ENCODE peak calls at places on chromosome 10, in seven cellular contexts. V is stimulated activated CD4-positive, alpha-beta T cell treated with anti-CD3 and anti-CD28 coated beads, Interleukin-4, amount 100 ng/mL, for 4 hours; D is GM12865; T is skeletal muscle cell; X is glutamatergic neuron; C is activated T-cell treated with anti-CD3 and anti-CD28 coated beads for 48 hours; U is stimulated activated CD8-positive, alpha-beta memory T cell treated with anti-CD3 and anti-CD28 coated beads, Interleukin-7, amount 100 ng/mL, for 1 hour. F is an unnamed sample.

GRCh38 chr10:86953747-86954680 is 3.4 kb downstream of the MMRN2 start:
- DNase-seq in C (no peak), T (no peak), X (peak), U (no peak), D (no peak), V (no peak), F (no peak)

GRCh38 chr10:7354330-7355047 is 56.3 kb downstream of the SFMBT2 start:
- DNase-seq in V (no peak), D (peak), X (no peak), C (no peak), T (peak), U (no peak), F (no peak)

GRCh38 chr10:86229378-86229777 is 137.2 kb downstream of the GRID1 start:
- DNase-seq in T (no peak), D (no peak), C (no peak), V (no peak), U (no peak), X (no peak), F (no peak)

GRCh38 chr10:131973160-131973951 is 8.4 kb downstream of the BNIP3 start:
- DNase-seq in X (peak), V (no peak), C (no peak), T (no peak), D (no peak), U (no peak), F (no peak)

GRCh38 chr10:58834093-58834674 is 321.5 kb downstream of the BICC1 start:
- DNase-seq in X (no peak), V (no peak), C (no peak), D (no peak), U (no peak), T (no peak), F (no peak)

GRCh38 chr10:66627156-66627555 is 298.7 kb upstream of the LRRTM3 start:
- DNase-seq in D (peak), U (no peak), T (no peak), X (no peak), C (no peak), V (no peak), F (peak)

GRCh38 chr10:96338279-96338925 is 20.4 kb downstream of the OPALIN start:
- DNase-seq in T (no peak), V (no peak), D (no peak), X (no peak), C (no peak), U (no peak), F (no peak)

GRCh38 chr10:61870521-61870895 is 31.0 kb upstream of the ARID5B start:
- DNase-seq in V (no peak), T (no peak), C (no peak), U (no peak), X (no peak), D (no peak), F (no peak)

GRCh38 chr10:12194752-12195271 is 879 bp downstream of the NUDT5 start:
- DNase-seq in U (no peak), D (peak), V (peak), T (no peak), C (no peak), X (peak), F (no peak)

GRCh38 chr10:2205406-2205805 is 468.1 kb upstream of the ADARB2 start:
- DNase-seq in U (no peak), V (no peak), D (no peak), C (no peak), T (no peak), X (no peak), F (no peak)

GRCh38 chr10:43284341-43284910 is 17.6 kb upstream of the RASGEF1A start:
- DNase-seq in C (no peak), T (no peak), X (no peak), V (no peak), U (no peak), D (peak), F (no peak)

GRCh38 chr10:70603439-70603778 is 868 bp upstream of the PRF1 start:
- DNase-seq in D (no peak), U (peak), X (no peak), V (peak), T (no peak), C (no peak), F (no peak)

GRCh38 chr10:113108180-113108835 is 158.3 kb downstream of the TCF7L2 start:
- DNase-seq in U (no peak), C (peak), D (no peak), T (no peak), X (peak), V (no peak), F (no peak)

GRCh38 chr10:182441-183201 is 47.4 kb downstream of the ZMYND11 start:
- DNase-seq in U (no peak), C (no peak), V (no peak), X (no peak), T (no peak), D (peak), F (no peak)

GRCh38 chr10:31940839-31941653 is 12.4 kb upstream of the ARHGAP12 start:
- DNase-seq in C (no peak), D (no peak), U (no peak), T (peak), V (no peak), X (no peak), F (no peak)

GRCh38 chr10:104736006-104736405 is 94.9 kb downstream of the SORCS3 start:
- DNase-seq in U (no peak), D (no peak), X (no peak), C (no peak), T (no peak), V (no peak), F (no peak)

GRCh38 chr10:127353544-127353943 is 157.2 kb upstream of the INSYN2A start:
- DNase-seq in T (no peak), C (no peak), X (no peak), D (no peak), U (no peak), V (no peak), F (no peak)

GRCh38 chr10:131781076-131781475 is 119.7 kb upstream of the PPP2R2D start:
- DNase-seq in T (no peak), U (no peak), C (no peak), X (no peak), V (no peak), D (no peak), F (no peak)

GRCh38 chr10:23826399-23826798 is 382.5 kb upstream of the KIAA1217 start:
- DNase-seq in T (no peak), V (no peak), D (peak), C (no peak), X (no peak), U (no peak), F (peak)

GRCh38 chr10:124300224-124300623 is 118.5 kb downstream of the OAT start:
- DNase-seq in U (no peak), T (no peak), V (no peak), D (no peak), C (no peak), X (no peak), F (no peak)

GRCh38 chr10:109899578-109900355 is 23.5 kb downstream of the XPNPEP1 start:
- DNase-seq in T (peak), U (no peak), C (no peak), V (no peak), D (no peak), X (no peak), F (no peak)

GRCh38 chr10:48605786-48606529 is 1.1 kb upstream of the ARHGAP22 start:
- DNase-seq in U (no peak), D (no peak), T (no peak), V (no peak), C (no peak), X (no peak), F (no peak)

GRCh38 chr10:28790146-28790545 is 112.8 kb downstream of the BAMBI start:
- DNase-seq in C (no peak), D (no peak), T (no peak), V (no peak), X (no peak), U (no peak), F (no peak)

GRCh38 chr10:76869931-76870330 is 767.7 kb downstream of the KCNMA1 start:
- DNase-seq in U (no peak), D (no peak), T (no peak), X (peak), V (no peak), C (no peak), F (no peak)

GRCh38 chr10:79164075-79164474 is 95.3 kb downstream of the ZMIZ1 start:
- DNase-seq in X (no peak), V (no peak), C (no peak), U (no peak), D (no peak), T (no peak), F (no peak)

GRCh38 chr10:2761311-2761710 is 306.0 kb upstream of the PFKP start:
- DNase-seq in D (no peak), T (no peak), U (no peak), C (no peak), X (no peak), V (no peak), F (no peak)

GRCh38 chr10:72485701-72486100 is 131.0 kb upstream of the DNAJB12 start:
- DNase-seq in U (no peak), D (no peak), X (no peak), V (no peak), T (no peak), C (no peak), F (no peak)

GRCh38 chr10:120406380-120406779 is 50.6 kb upstream of the PLPP4 start:
- DNase-seq in V (no peak), D (no peak), C (no peak), T (no peak), U (no peak), X (no peak), F (no peak)

GRCh38 chr10:31118561-31118960 is 86.9 kb upstream of the ZNF438 start:
- DNase-seq in X (no peak), V (no peak), U (no peak), C (no peak), D (no peak), T (no peak), F (no peak)

GRCh38 chr10:35219906-35220890 is 93.6 kb downstream of the CREM start:
- DNase-seq in C (no peak), X (no peak), U (no peak), D (no peak), V (no peak), T (no peak), F (no peak)

GRCh38 chr10:68073631-68074403 is 1.3 kb downstream of the HERC4 start:
- DNase-seq in D (peak), V (no peak), X (no peak), C (no peak), U (no peak), T (no peak), F (no peak)

GRCh38 chr10:98276316-98276715 is 8.3 kb upstream of the LOXL4 start:
- DNase-seq in U (no peak), T (no peak), V (no peak), C (no peak), X (no peak), D (no peak), F (no peak)

GRCh38 chr10:35372329-35372728 is 36.0 kb downstream of the CCNY start:
- DNase-seq in T (no peak), V (no peak), D (no peak), C (no peak), U (no peak), X (no peak), F (no peak)

GRCh38 chr10:119267384-119267783 is 60.0 kb downstream of the GRK5 start:
- DNase-seq in C (no peak), D (no peak), T (no peak), V (no peak), U (no peak), X (no peak), F (no peak)

GRCh38 chr10:88881335-88881734 is 1.3 kb downstream of the STAMBPL1 start:
- DNase-seq in X (no peak), C (no peak), U (no peak), D (no peak), T (no peak), V (no peak), F (no peak)

GRCh38 chr10:6299234-6299633 is 96.5 kb downstream of the PFKFB3 start:
- DNase-seq in U (no peak), D (no peak), C (no peak), X (no peak), T (no peak), V (peak), F (no peak)

GRCh38 chr10:33240931-33241330 is 93.5 kb downstream of the NRP1 start:
- DNase-seq in V (no peak), U (no peak), C (no peak), T (no peak), D (no peak), X (no peak), F (no peak)

GRCh38 chr10:60967260-60967659 is 23.3 kb upstream of the RHOBTB1 start:
- DNase-seq in C (no peak), V (no peak), D (no peak), U (no peak), T (no peak), X (no peak), F (no peak)

GRCh38 chr10:24080207-24080606 is 128.7 kb upstream of the KIAA1217 start:
- DNase-seq in U (no peak), T (no peak), X (no peak), D (no peak), C (no peak), V (no peak), F (no peak)

F was measured in GM12891.